ENCODE peak calls at places on chromosome 2, in ten cellular contexts. One of them, this sample, is unnamed.

GRCh38 chr2:113233593-113234550 is 44.8 kb downstream of the PAX8 start:
- DNase-seq in neuronal stem cell: no peak
- DNase-seq in HCT116: no peak
- DNase-seq in lung: no peak
- DNase-seq in CD4-positive, CD25-positive, alpha-beta regulatory T cell: no peak
- DNase-seq in HepG2: peak; percentile 32
- DNase-seq in psoas muscle: peak; percentile 54
- DNase-seq in left ventricle myocardium inferior: no peak
- DNase-seq in neural progenitor cell: no peak
- DNase-seq in coronary artery: no peak
- DNase-seq in this sample: no peak

GRCh38 chr2:157789933-157790511 is 86.1 kb downstream of the ACVR1 start:
- DNase-seq in neuronal stem cell: peak; percentile 17
- DNase-seq in HCT116: no peak
- DNase-seq in lung: peak; percentile 29
- DNase-seq in CD4-positive, CD25-positive, alpha-beta regulatory T cell: no peak
- DNase-seq in HepG2: no peak
- DNase-seq in psoas muscle: peak; percentile 85
- DNase-seq in left ventricle myocardium inferior: peak; percentile 63
- DNase-seq in neural progenitor cell: peak; percentile 58
- DNase-seq in coronary artery: no peak
- DNase-seq in this sample: no peak

GRCh38 chr2:238433941-238434845 is 7.5 kb downstream of the ASB1 start:
- DNase-seq in neuronal stem cell: no peak
- DNase-seq in HCT116: no peak
- DNase-seq in lung: no peak
- DNase-seq in CD4-positive, CD25-positive, alpha-beta regulatory T cell: no peak
- DNase-seq in HepG2: no peak
- DNase-seq in psoas muscle: no peak
- DNase-seq in left ventricle myocardium inferior: no peak
- DNase-seq in neural progenitor cell: no peak
- DNase-seq in coronary artery: no peak
- DNase-seq in this sample: no peak

GRCh38 chr2:43081131-43081745 is 145.2 kb downstream of the ZFP36L2 start:
- DNase-seq in neuronal stem cell: no peak
- DNase-seq in HCT116: no peak
- DNase-seq in lung: no peak
- DNase-seq in CD4-positive, CD25-positive, alpha-beta regulatory T cell: no peak
- DNase-seq in HepG2: no peak
- DNase-seq in psoas muscle: no peak
- DNase-seq in left ventricle myocardium inferior: no peak
- DNase-seq in neural progenitor cell: no peak
- DNase-seq in coronary artery: no peak
- DNase-seq in this sample: no peak

GRCh38 chr2:125227843-125228392 is 1202.8 kb downstream of the CNTNAP5 start:
- DNase-seq in neuronal stem cell: no peak
- DNase-seq in HCT116: no peak
- DNase-seq in lung: no peak
- DNase-seq in CD4-positive, CD25-positive, alpha-beta regulatory T cell: no peak
- DNase-seq in HepG2: no peak
- DNase-seq in psoas muscle: no peak
- DNase-seq in left ventricle myocardium inferior: no peak
- DNase-seq in neural progenitor cell: no peak
- DNase-seq in coronary artery: no peak
- DNase-seq in this sample: no peak

GRCh38 chr2:33219850-33220275 is 256.6 kb upstream of the RASGRP3 start:
- DNase-seq in neuronal stem cell: no peak
- DNase-seq in HCT116: no peak
- DNase-seq in lung: no peak
- DNase-seq in CD4-positive, CD25-positive, alpha-beta regulatory T cell: no peak
- DNase-seq in HepG2: no peak
- DNase-seq in psoas muscle: no peak
- DNase-seq in left ventricle myocardium inferior: no peak
- DNase-seq in neural progenitor cell: no peak
- DNase-seq in coronary artery: no peak
- DNase-seq in this sample: no peak

GRCh38 chr2:11155326-11156059 is at the start of gene SLC66A3:
- DNase-seq in neuronal stem cell: peak; percentile 91
- DNase-seq in HCT116: peak; percentile 59
- DNase-seq in lung: no peak
- DNase-seq in CD4-positive, CD25-positive, alpha-beta regulatory T cell: peak; percentile 86
- DNase-seq in HepG2: peak; percentile 78
- DNase-seq in psoas muscle: no peak
- DNase-seq in left ventricle myocardium inferior: no peak
- DNase-seq in neural progenitor cell: peak; percentile 97
- DNase-seq in coronary artery: no peak
- DNase-seq in this sample: no peak

GRCh38 chr2:128439231-128440086 is 120.8 kb upstream of the HS6ST1 start:
- DNase-seq in neuronal stem cell: no peak
- DNase-seq in HCT116: no peak
- DNase-seq in lung: peak; percentile 26
- DNase-seq in CD4-positive, CD25-positive, alpha-beta regulatory T cell: no peak
- DNase-seq in HepG2: no peak
- DNase-seq in psoas muscle: no peak
- DNase-seq in left ventricle myocardium inferior: peak; percentile 30
- DNase-seq in neural progenitor cell: no peak
- DNase-seq in coronary artery: peak; percentile 63
- DNase-seq in this sample: peak; percentile 6

GRCh38 chr2:148730085-148730484 is 85.5 kb downstream of the EPC2 start:
- DNase-seq in neuronal stem cell: no peak
- DNase-seq in HCT116: no peak
- DNase-seq in lung: no peak
- DNase-seq in CD4-positive, CD25-positive, alpha-beta regulatory T cell: no peak
- DNase-seq in HepG2: no peak
- DNase-seq in psoas muscle: no peak
- DNase-seq in left ventricle myocardium inferior: no peak
- DNase-seq in neural progenitor cell: no peak
- DNase-seq in coronary artery: no peak
- DNase-seq in this sample: no peak

GRCh38 chr2:232488097-232488711 is 570 bp upstream of the ECEL1 start:
- DNase-seq in neuronal stem cell: no peak
- DNase-seq in HCT116: no peak
- DNase-seq in lung: no peak
- DNase-seq in CD4-positive, CD25-positive, alpha-beta regulatory T cell: no peak
- DNase-seq in HepG2: no peak
- DNase-seq in psoas muscle: no peak
- DNase-seq in left ventricle myocardium inferior: peak; percentile 7
- DNase-seq in neural progenitor cell: peak; percentile 70
- DNase-seq in coronary artery: no peak
- DNase-seq in this sample: no peak

GRCh38 chr2:95328386-95329125 is 31.4 kb downstream of the KCNIP3 start:
- DNase-seq in neuronal stem cell: no peak
- DNase-seq in HCT116: no peak
- DNase-seq in lung: no peak
- DNase-seq in CD4-positive, CD25-positive, alpha-beta regulatory T cell: no peak
- DNase-seq in HepG2: no peak
- DNase-seq in psoas muscle: no peak
- DNase-seq in left ventricle myocardium inferior: no peak
- DNase-seq in neural progenitor cell: no peak
- DNase-seq in coronary artery: no peak
- DNase-seq in this sample: no peak

GRCh38 chr2:38148501-38148900 is 72.5 kb upstream of the CYP1B1 start:
- DNase-seq in neuronal stem cell: no peak
- DNase-seq in HCT116: no peak
- DNase-seq in lung: peak; percentile 83
- DNase-seq in CD4-positive, CD25-positive, alpha-beta regulatory T cell: no peak
- DNase-seq in HepG2: peak; percentile 81
- DNase-seq in psoas muscle: no peak
- DNase-seq in left ventricle myocardium inferior: no peak
- DNase-seq in neural progenitor cell: no peak
- DNase-seq in coronary artery: no peak
- DNase-seq in this sample: no peak

GRCh38 chr2:64534363-64534762 is 10.2 kb downstream of the AFTPH start:
- DNase-seq in neuronal stem cell: no peak
- DNase-seq in HCT116: no peak
- DNase-seq in lung: no peak
- DNase-seq in CD4-positive, CD25-positive, alpha-beta regulatory T cell: no peak
- DNase-seq in HepG2: no peak
- DNase-seq in psoas muscle: no peak
- DNase-seq in left ventricle myocardium inferior: no peak
- DNase-seq in neural progenitor cell: no peak
- DNase-seq in coronary artery: no peak
- DNase-seq in this sample: no peak

GRCh38 chr2:64533882-64534281 is 9.8 kb downstream of the AFTPH start:
- DNase-seq in neuronal stem cell: no peak
- DNase-seq in HCT116: no peak
- DNase-seq in lung: no peak
- DNase-seq in CD4-positive, CD25-positive, alpha-beta regulatory T cell: no peak
- DNase-seq in HepG2: no peak
- DNase-seq in psoas muscle: no peak
- DNase-seq in left ventricle myocardium inferior: no peak
- DNase-seq in neural progenitor cell: no peak
- DNase-seq in coronary artery: no peak
- DNase-seq in this sample: no peak

GRCh38 chr2:64535024-64535423 is 10.9 kb downstream of the AFTPH start:
- DNase-seq in neuronal stem cell: no peak
- DNase-seq in HCT116: no peak
- DNase-seq in lung: no peak
- DNase-seq in CD4-positive, CD25-positive, alpha-beta regulatory T cell: no peak
- DNase-seq in HepG2: no peak
- DNase-seq in psoas muscle: no peak
- DNase-seq in left ventricle myocardium inferior: no peak
- DNase-seq in neural progenitor cell: no peak
- DNase-seq in coronary artery: no peak
- DNase-seq in this sample: no peak

GRCh38 chr2:64537991-64538390 is 13.9 kb downstream of the AFTPH start:
- DNase-seq in neuronal stem cell: no peak
- DNase-seq in HCT116: no peak
- DNase-seq in lung: no peak
- DNase-seq in CD4-positive, CD25-positive, alpha-beta regulatory T cell: no peak
- DNase-seq in HepG2: no peak
- DNase-seq in psoas muscle: no peak
- DNase-seq in left ventricle myocardium inferior: no peak
- DNase-seq in neural progenitor cell: no peak
- DNase-seq in coronary artery: no peak
- DNase-seq in this sample: no peak

GRCh38 chr2:64532030-64532429 is 7.9 kb downstream of the AFTPH start:
- DNase-seq in neuronal stem cell: no peak
- DNase-seq in HCT116: no peak
- DNase-seq in lung: no peak
- DNase-seq in CD4-positive, CD25-positive, alpha-beta regulatory T cell: no peak
- DNase-seq in HepG2: no peak
- DNase-seq in psoas muscle: no peak
- DNase-seq in left ventricle myocardium inferior: no peak
- DNase-seq in neural progenitor cell: no peak
- DNase-seq in coronary artery: no peak
- DNase-seq in this sample: no peak
- H3K27ac ChIP-seq in neuronal stem cell: no peak overlapping the region
- H3K27ac ChIP-seq in HCT116: no peak overlapping the region
- H3K27ac ChIP-seq in lung: no peak overlapping the region
- H3K27ac ChIP-seq in CD4-positive, CD25-positive, alpha-beta regulatory T cell: no peak overlapping the region
- H3K27ac ChIP-seq in HepG2: no peak overlapping the region
- H3K27ac ChIP-seq in psoas muscle: no peak overlapping the region
- H3K27ac ChIP-seq in left ventricle myocardium inferior: no peak overlapping the region
- H3K27ac ChIP-seq in neural progenitor cell: no peak overlapping the region
- H3K27ac ChIP-seq in coronary artery: no peak overlapping the region
- H3K27ac ChIP-seq in this sample: no peak overlapping the region

GRCh38 chr2:9107168-9108025 is 99.2 kb upstream of the ASAP2 start:
- DNase-seq in neuronal stem cell: no peak
- DNase-seq in HCT116: no peak
- DNase-seq in lung: peak; percentile 89
- DNase-seq in CD4-positive, CD25-positive, alpha-beta regulatory T cell: no peak
- DNase-seq in HepG2: no peak
- DNase-seq in psoas muscle: no peak
- DNase-seq in left ventricle myocardium inferior: no peak
- DNase-seq in neural progenitor cell: no peak
- DNase-seq in coronary artery: peak; percentile 63
- DNase-seq in this sample: no peak
- H3K27ac ChIP-seq in neuronal stem cell: no peak overlapping the region
- H3K27ac ChIP-seq in HCT116: no peak overlapping the region
- H3K27ac ChIP-seq in lung: peak overlapping the region; percentile 91
- H3K27ac ChIP-seq in CD4-positive, CD25-positive, alpha-beta regulatory T cell: no peak overlapping the region
- H3K27ac ChIP-seq in HepG2: no peak overlapping the region
- H3K27ac ChIP-seq in psoas muscle: no peak overlapping the region
- H3K27ac ChIP-seq in left ventricle myocardium inferior: no peak overlapping the region
- H3K27ac ChIP-seq in neural progenitor cell: no peak overlapping the region
- H3K27ac ChIP-seq in coronary artery: no peak overlapping the region
- H3K27ac ChIP-seq in this sample: no peak overlapping the region

GRCh38 chr2:73176881-73177644 is 25.3 kb upstream of the NOTO start:
- DNase-seq in neuronal stem cell: peak; percentile 87
- DNase-seq in HCT116: peak; percentile 57
- DNase-seq in lung: peak; percentile 88
- DNase-seq in CD4-positive, CD25-positive, alpha-beta regulatory T cell: peak; percentile 87
- DNase-seq in HepG2: peak; percentile 78
- DNase-seq in psoas muscle: peak; percentile 95
- DNase-seq in left ventricle myocardium inferior: peak; percentile 94
- DNase-seq in neural progenitor cell: peak; percentile 95
- DNase-seq in coronary artery: peak; percentile 87
- DNase-seq in this sample: peak; percentile 91
- H3K27ac ChIP-seq in neuronal stem cell: no peak overlapping the region
- H3K27ac ChIP-seq in HCT116: no peak overlapping the region
- H3K27ac ChIP-seq in lung: peak overlapping the region; percentile 66
- H3K27ac ChIP-seq in CD4-positive, CD25-positive, alpha-beta regulatory T cell: no peak overlapping the region
- H3K27ac ChIP-seq in HepG2: no peak overlapping the region
- H3K27ac ChIP-seq in psoas muscle: peak overlapping the region; percentile 69
- H3K27ac ChIP-seq in left ventricle myocardium inferior: peak overlapping the region; percentile 90
- H3K27ac ChIP-seq in neural progenitor cell: no peak overlapping the region
- H3K27ac ChIP-seq in coronary artery: peak overlapping the region; percentile 64
- H3K27ac ChIP-seq in this sample: peak overlapping the region; percentile 62

DNA sequence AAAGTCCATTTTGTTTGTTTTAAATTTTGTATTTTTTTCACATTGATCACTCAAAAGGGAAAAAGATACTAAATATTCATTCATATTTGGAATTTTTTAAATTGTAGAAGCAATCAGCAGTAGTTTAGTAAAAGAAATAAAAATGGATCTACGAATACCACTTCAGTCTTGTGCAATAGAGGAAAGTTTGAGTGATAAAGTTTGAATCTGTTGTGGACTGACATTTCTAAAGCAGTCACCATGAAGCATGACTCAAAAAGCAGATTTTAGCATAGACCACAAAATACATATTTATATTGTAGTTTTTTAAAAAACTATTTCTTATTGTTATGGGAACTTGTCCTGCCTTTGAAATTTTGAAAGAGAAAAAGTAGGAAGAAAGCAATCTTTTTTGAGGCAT is 520.5 kb upstream of the ZEB2 start:
- DNase-seq in neuronal stem cell: no peak
- DNase-seq in HCT116: no peak
- DNase-seq in lung: no peak
- DNase-seq in CD4-positive, CD25-positive, alpha-beta regulatory T cell: no peak
- DNase-seq in HepG2: no peak
- DNase-seq in psoas muscle: no peak
- DNase-seq in left ventricle myocardium inferior: no peak
- DNase-seq in neural progenitor cell: no peak
- DNase-seq in coronary artery: no peak
- DNase-seq in this sample: no peak
- H3K27ac ChIP-seq in neuronal stem cell: no peak overlapping the region
- H3K27ac ChIP-seq in HCT116: no peak overlapping the region
- H3K27ac ChIP-seq in lung: no peak overlapping the region
- H3K27ac ChIP-seq in CD4-positive, CD25-positive, alpha-beta regulatory T cell: no peak overlapping the region
- H3K27ac ChIP-seq in HepG2: no peak overlapping the region
- H3K27ac ChIP-seq in psoas muscle: no peak overlapping the region
- H3K27ac ChIP-seq in left ventricle myocardium inferior: no peak overlapping the region
- H3K27ac ChIP-seq in neural progenitor cell: no peak overlapping the region
- H3K27ac ChIP-seq in coronary artery: no peak overlapping the region
- H3K27ac ChIP-seq in this sample: no peak overlapping the region

This sample was measured in uterus.